ENCODE peak calls at places on chromosomes 11 and 22, in six cellular contexts. Y, A, D, G, L and B are unnamed samples. For H3K9me3, the result is how much of the 10 kb centered on the place peaks cover.

GRCh38 chr11:17405232-17406005 is 17.0 kb upstream of the KCNJ11 start:
- DNase-seq in G (peak), L (peak), D (peak), Y (peak), A (peak), B (no peak)

GRCh38 chr22:28810839-28811491 is 10.6 kb upstream of the XBP1 start:
- DNase-seq in L (no peak), D (no peak), G (no peak), Y (no peak), A (no peak), B (peak)

GRCh38 chr11:73321342-73322110 is 13.4 kb downstream of the ARHGEF17 start:
- DNase-seq in Y (no peak), A (no peak), L (peak), G (peak), D (no peak), B (no peak)

GRCh38 chr22:22691716-22692701 is 47.6 kb downstream of the GGTLC2 start:
- DNase-seq in Y (peak), G (peak), L (peak), A (no peak), D (no peak), B (no peak)

GRCh38 chr11:33040127-33040861 is 922 bp downstream of the TCP11L1 start:
- DNase-seq in G (peak), D (no peak), Y (peak), L (peak), A (no peak), B (peak)

GRCh38 chr11:6362185-6362867 is 27.9 kb upstream of the SMPD1 start:
- DNase-seq in D (no peak), G (no peak), L (no peak), Y (no peak), A (no peak), B (no peak)

GRCh38 chr11:8017071-8017470 is 29.9 kb downstream of the EIF3F start:
- DNase-seq in D (no peak), L (no peak), G (no peak), A (no peak), Y (no peak), B (no peak)

GRCh38 chr22:40534379-40535188 is 101.9 kb downstream of the MRTFA start:
- DNase-seq in Y (peak), L (peak), G (peak), D (no peak), A (no peak), B (no peak)

GRCh38 chr11:122172352-122173073 is 56.5 kb upstream of the BLID start:
- DNase-seq in G (peak), L (no peak), Y (peak), A (no peak), D (no peak), B (no peak)

GRCh38 chr11:7941608-7942007 is at the start of gene OR10A3:
- DNase-seq in G (no peak), A (no peak), L (no peak), D (no peak), Y (no peak), B (no peak)

GRCh38 chr22:36913431-36914382 is at the start of gene CSF2RB:
- DNase-seq in A (no peak), D (no peak), L (no peak), G (no peak), Y (no peak), B (no peak)

GRCh38 chr22:27113211-27114030 is 456.0 kb downstream of the MIAT start:
- DNase-seq in D (no peak), L (peak), A (peak), Y (peak), G (peak), B (no peak)

GRCh38 chr11:115558635-115559034 is 54.4 kb upstream of the CADM1 start:
- DNase-seq in G (no peak), L (no peak), A (no peak), Y (no peak), D (no peak), B (no peak)

GRCh38 chr22:38867496-38868285 is 4.3 kb downstream of the CBX6 start:
- DNase-seq in D (no peak), G (no peak), L (no peak), Y (no peak), A (no peak), B (no peak)

GRCh38 chr11:10301656-10302293 is 3.1 kb upstream of the ADM start:
- DNase-seq in Y (peak), A (no peak), L (peak), G (peak), D (no peak), B (no peak)

GRCh38 chr22:40654522-40655167 is 18.1 kb upstream of the MRTFA start:
- DNase-seq in Y (peak), D (peak), L (peak), A (peak), G (peak), B (no peak)

GRCh38 chr11:125465254-125465653 is 30.8 kb downstream of the FEZ1 start:
- DNase-seq in A (no peak), G (no peak), L (no peak), D (no peak), Y (no peak), B (no peak)

GRCh38 chr22:30790366-30790765 is 95.7 kb downstream of the OSBP2 start:
- DNase-seq in Y (no peak), G (no peak), D (no peak), A (no peak), L (no peak), B (no peak)

GRCh38 chr11:20158597-20159257 is 1.5 kb downstream of the DBX1 start:
- DNase-seq in D (peak), Y (peak), A (peak), L (peak), G (peak), B (no peak)

GRCh38 chr11:78731008-78731407 is 156.3 kb upstream of the NARS2 start:
- DNase-seq in G (peak), L (peak), D (no peak), A (no peak), Y (no peak), B (no peak)

GRCh38 chr11:64500176-64501013 is 90.6 kb upstream of the SLC22A12 start:
- DNase-seq in D (no peak), Y (no peak), A (no peak), G (no peak), L (no peak), B (no peak)

GRCh38 chr11:134050541-134051383 is 18.1 kb upstream of the JAM3 start:
- DNase-seq in A (peak), L (peak), Y (peak), D (peak), G (peak), B (peak)

GRCh38 chr11:22938691-22939090 is 78.4 kb upstream of the CCDC179 start:
- DNase-seq in L (no peak), D (no peak), Y (no peak), A (no peak), G (no peak), B (no peak)

GRCh38 chr11:36398261-36398953 is 102.3 kb downstream of the PRR5L start:
- DNase-seq in G (no peak), L (no peak), Y (no peak), D (no peak), A (no peak), B (no peak)

GRCh38 chr22:35148381-35148780 is 82.4 kb downstream of the ISX start:
- DNase-seq in D (no peak), Y (no peak), L (no peak), A (no peak), G (no peak), B (no peak)

GRCh38 chr11:129590030-129590752 is 214.5 kb downstream of the BARX2 start:
- DNase-seq in A (no peak), Y (peak), L (no peak), D (no peak), G (no peak), B (no peak)

GRCh38 chr11:31671681-31672080 is 139.4 kb downstream of the PAX6 start:
- DNase-seq in Y (no peak), G (no peak), D (no peak), L (no peak), A (no peak), B (no peak)

GRCh38 chr22:42261266-42261665 is 9.2 kb downstream of the TCF20 start:
- DNase-seq in A (no peak), Y (no peak), D (no peak), L (peak), G (peak), B (no peak)

GRCh38 chr11:26188559-26188958 is 143.4 kb upstream of the ANO3 start:
- DNase-seq in A (no peak), G (peak), D (no peak), Y (no peak), L (peak), B (no peak)

GRCh38 chr11:76524919-76525318 is 80.1 kb downstream of the EMSY start:
- DNase-seq in A (peak), G (peak), D (no peak), L (peak), Y (peak), B (no peak)

GRCh38 chr11:134501406-134502152 is 89.5 kb upstream of the B3GAT1 start:
- DNase-seq in L (no peak), G (no peak), Y (no peak), A (no peak), D (no peak), B (no peak)

GRCh38 chr11:829946-830294 is 2.2 kb downstream of the CRACR2B start:
- DNase-seq in L (no peak), A (no peak), D (no peak), G (no peak), Y (no peak), B (no peak)

GRCh38 chr11:19389787-19390303 is 149.1 kb upstream of the E2F8 start:
- DNase-seq in G (peak), A (no peak), D (peak), L (no peak), Y (no peak), B (no peak)

GRCh38 chr22:24161485-24161884 is 19.8 kb upstream of the SUSD2 start:
- DNase-seq in A (no peak), Y (no peak), D (no peak), L (no peak), G (no peak), B (no peak)

GRCh38 chr11:122981388-122982264 is at the start of gene BSX:
- DNase-seq in L (peak), A (no peak), G (peak), Y (peak), D (no peak), B (peak)

GRCh38 chr22:49155039-49155808 is 672.4 kb downstream of the BRD1 start:
- DNase-seq in G (no peak), Y (no peak), L (no peak), A (no peak), D (peak), B (no peak)

GRCh38 chr22:49152930-49153770 is 674.5 kb downstream of the BRD1 start:
- DNase-seq in Y (no peak), G (no peak), A (no peak), L (no peak), D (no peak), B (no peak)

GRCh38 chr22:49155809-49156580 is 671.7 kb downstream of the BRD1 start:
- DNase-seq in A (no peak), L (no peak), Y (no peak), D (no peak), G (no peak), B (no peak)

GRCh38 chr22:49153921-49154320 is 673.8 kb downstream of the BRD1 start:
- DNase-seq in D (no peak), L (no peak), Y (no peak), G (no peak), A (no peak), B (no peak)

DNA sequence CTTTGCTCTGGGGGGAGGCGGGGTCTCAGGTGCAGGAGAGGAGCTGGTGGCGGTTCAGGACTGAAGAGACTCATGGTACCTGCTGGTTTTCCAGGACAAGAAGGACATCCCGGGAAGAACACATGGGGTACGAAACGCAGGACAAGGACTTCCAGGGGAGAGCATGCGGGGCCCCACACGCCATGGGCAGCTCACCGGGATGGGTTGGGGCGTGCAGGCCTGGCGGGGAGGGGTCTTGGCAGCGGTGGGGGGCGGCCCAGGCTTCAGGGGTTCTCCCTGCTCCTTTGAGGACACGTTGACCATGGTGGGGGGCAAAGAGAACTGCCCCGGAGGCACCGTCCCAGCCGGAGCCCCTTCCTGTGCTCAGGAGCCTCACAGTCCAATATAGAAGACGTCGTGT is 673.2 kb downstream of the BRD1 start:
- DNase-seq in D (no peak), Y (no peak), A (no peak), G (no peak), L (no peak), B (no peak)
- H3K9me3 ChIP-seq in D (under half), Y (under half), A (under half), G (under half), L (under half), B (under half)

GRCh38 chr11:86181379-86181778 is 63.2 kb upstream of the EED start:
- DNase-seq in L (no peak), Y (no peak), A (no peak), D (no peak), G (no peak), B (no peak)

GRCh38 chr11:86183694-86184093 is 60.9 kb upstream of the EED start:
- DNase-seq in G (peak), D (no peak), A (no peak), L (peak), Y (no peak), B (no peak)

GRCh38 chr11:86184728-86185127 is 59.8 kb upstream of the EED start:
- DNase-seq in Y (no peak), L (no peak), A (no peak), G (no peak), D (no peak), B (no peak)

GRCh38 chr11:86180860-86181259 is 63.7 kb upstream of the EED start:
- DNase-seq in A (no peak), D (no peak), Y (no peak), G (no peak), L (no peak), B (no peak)

DNA sequence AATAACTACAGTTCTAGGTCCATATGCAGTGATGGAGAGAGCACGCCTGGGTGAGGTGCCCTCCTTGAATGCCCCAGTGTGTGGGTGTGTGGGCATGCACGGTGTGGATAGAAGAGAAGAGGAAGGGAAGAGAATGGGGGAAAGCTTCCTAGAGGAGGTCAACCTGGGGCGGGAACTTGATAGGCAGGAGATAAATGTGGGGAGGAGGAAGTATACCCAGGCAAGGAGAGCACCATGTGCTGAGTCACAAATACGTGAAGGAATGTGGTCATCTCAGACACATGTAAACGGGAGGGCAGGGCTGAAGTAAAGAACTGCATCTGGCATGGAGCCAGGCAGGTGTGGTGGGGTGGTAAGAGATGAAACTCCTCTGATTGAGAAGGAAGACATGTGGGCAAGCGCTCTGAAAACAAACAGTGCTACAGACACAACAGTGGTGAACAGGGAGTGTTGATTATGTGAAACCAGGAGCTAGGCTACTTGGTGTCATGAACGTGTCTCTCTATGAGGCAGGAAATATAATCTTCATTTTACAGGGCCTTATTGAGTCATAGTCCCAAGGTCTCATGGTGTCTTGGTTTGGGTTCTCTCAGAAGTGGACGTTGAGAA is 61.5 kb upstream of the EED start:
- DNase-seq in A (no peak), L (no peak), G (no peak), D (no peak), Y (peak), B (peak)
- H3K9me3 ChIP-seq in A (under half), L (under half), G (under half), D (under half), Y (under half), B (under half)

GRCh38 chr22:48891688-48892380 is 935.8 kb downstream of the BRD1 start:
- DNase-seq in L (no peak), D (no peak), G (no peak), Y (no peak), A (no peak), B (no peak)

GRCh38 chr22:48890693-48891554 is 936.7 kb downstream of the BRD1 start:
- DNase-seq in L (no peak), A (no peak), G (no peak), Y (no peak), D (no peak), B (no peak)

GRCh38 chr22:48888466-48889208 is 939.0 kb downstream of the BRD1 start:
- DNase-seq in D (peak), L (no peak), G (no peak), A (no peak), Y (no peak), B (no peak)

GRCh38 chr22:48889209-48889830 is 938.4 kb downstream of the BRD1 start:
- DNase-seq in D (peak), G (no peak), L (no peak), A (no peak), Y (no peak), B (no peak)

GRCh38 chr22:48889887-48890692 is 937.6 kb downstream of the BRD1 start:
- DNase-seq in G (no peak), L (no peak), A (no peak), D (peak), Y (no peak), B (no peak)
- H3K9me3 ChIP-seq in G (under half), L (under half), A (under half), D (under half), Y (under half), B (under half)

GRCh38 chr22:47465809-47466208 is 703.4 kb downstream of the TBC1D22A start:
- DNase-seq in Y (no peak), D (no peak), G (no peak), L (no peak), A (no peak), B (no peak)
- H3K9me3 ChIP-seq in Y (under half), D (under half), G (under half), L (under half), A (under half), B (under half)

GRCh38 chr11:127567237-127567932 is 566.8 kb upstream of the KIRREL3 start:
- DNase-seq in D (no peak), A (no peak), Y (no peak), L (no peak), G (no peak), B (no peak)

DNA sequence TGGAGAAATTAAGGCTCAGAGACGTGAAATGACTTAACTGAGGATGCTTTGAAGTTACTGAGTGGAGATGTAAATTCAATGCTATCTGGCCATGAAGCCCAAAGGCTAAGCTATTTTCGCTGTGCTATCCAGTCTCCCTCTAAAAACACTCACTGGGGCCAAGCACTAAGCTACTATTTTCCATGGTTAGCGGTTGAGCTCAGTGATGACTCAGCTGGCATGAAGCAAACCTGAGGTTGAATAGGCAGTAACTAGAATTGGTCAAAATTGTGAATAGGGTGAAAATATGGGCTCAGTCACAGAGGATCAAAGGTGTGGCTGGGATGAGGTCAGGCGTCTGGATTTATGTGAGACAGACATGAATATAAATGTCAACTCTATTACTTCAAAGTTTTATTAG is 564.2 kb upstream of the KIRREL3 start:
- DNase-seq in D (no peak), A (no peak), Y (peak), L (no peak), G (no peak), B (no peak)
- H3K9me3 ChIP-seq in D (under half), A (under half), Y (under half), L (under half), G (under half), B (under half)